ENCODE peak calls at places on chromosomes 12 and 14, in six cellular contexts. R, H, Q, S, P and L are unnamed samples.

GRCh38 chr14:21191809-21192446 is 36.1 kb upstream of the OR5AU1 start:
- DNase-seq in R (peak), H (no peak), Q (peak), S (peak), P (peak), L (no peak)

GRCh38 chr12:90945070-90945649 is 9.8 kb downstream of the CCER1 start:
- DNase-seq in R (no peak), H (no peak), Q (peak), S (peak), P (peak), L (no peak)

GRCh38 chr12:110600254-110600653 is 13.7 kb upstream of the TCTN1 start:
- DNase-seq in R (peak), H (no peak), Q (peak), S (peak), P (peak), L (no peak)

GRCh38 chr12:70845268-70845667 is 75.3 kb downstream of the PTPRR start:
- DNase-seq in R (no peak), H (no peak), Q (no peak), S (no peak), P (no peak), L (no peak)

GRCh38 chr14:20976291-20976690 is 13.5 kb upstream of the METTL17 start:
- DNase-seq in R (no peak), H (no peak), Q (no peak), S (no peak), P (no peak), L (no peak)

GRCh38 chr12:14573118-14573517 is 5.4 kb upstream of the PLBD1 start:
- DNase-seq in R (no peak), H (no peak), Q (no peak), S (no peak), P (no peak), L (no peak)

GRCh38 chr12:94565683-94566082 is 84.7 kb downstream of the TMCC3 start:
- DNase-seq in R (no peak), H (no peak), Q (no peak), S (no peak), P (no peak), L (no peak)

GRCh38 chr14:68309631-68310030 is 483.2 kb downstream of the ZFP36L1 start:
- DNase-seq in R (no peak), H (no peak), Q (no peak), S (no peak), P (no peak), L (no peak)

GRCh38 chr12:115597157-115597712 is 680.3 kb downstream of the MED13L start:
- DNase-seq in R (no peak), H (no peak), Q (no peak), S (peak), P (peak), L (no peak)

DNA sequence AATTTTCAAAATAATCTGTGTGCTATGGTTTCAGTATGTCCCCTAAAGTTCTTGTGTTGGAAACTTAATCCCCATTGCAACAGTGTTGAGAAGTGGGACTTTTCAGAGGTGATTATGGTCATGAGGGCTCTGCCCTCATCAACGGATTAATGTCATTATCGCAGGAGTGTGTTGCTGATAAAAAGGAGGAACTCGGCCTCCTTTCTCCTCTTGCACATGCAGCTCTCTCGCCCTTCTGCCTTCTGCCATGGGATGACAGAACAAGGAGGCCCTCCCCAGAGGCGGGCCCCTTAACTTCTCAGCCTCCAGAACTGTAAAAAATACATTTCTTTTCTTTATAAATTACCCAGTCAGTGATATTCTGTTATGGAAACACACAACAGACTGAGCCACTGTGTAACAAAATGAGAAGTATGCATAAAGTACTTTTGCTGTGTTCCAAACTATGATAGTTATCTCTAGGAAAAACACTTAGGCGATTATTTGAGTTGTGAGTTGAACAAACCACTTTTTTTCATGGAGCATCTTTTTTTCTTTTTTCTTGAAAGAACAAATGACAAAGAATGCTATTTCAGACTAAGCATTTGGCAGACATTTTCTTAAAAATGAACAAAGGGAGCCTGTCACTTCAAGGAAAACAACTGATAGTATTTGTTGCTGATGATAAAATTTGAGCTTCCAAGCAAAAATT is 134.8 kb upstream of the FUT8 start:
- DNase-seq in R (peak), H (no peak), Q (no peak), S (no peak), P (no peak), L (no peak)
- TF ChIP-seq POLR2AphosphoS5 in R (no peak), H (no peak), Q (no peak), S (no peak), P (no peak), L (no peak)

DNA sequence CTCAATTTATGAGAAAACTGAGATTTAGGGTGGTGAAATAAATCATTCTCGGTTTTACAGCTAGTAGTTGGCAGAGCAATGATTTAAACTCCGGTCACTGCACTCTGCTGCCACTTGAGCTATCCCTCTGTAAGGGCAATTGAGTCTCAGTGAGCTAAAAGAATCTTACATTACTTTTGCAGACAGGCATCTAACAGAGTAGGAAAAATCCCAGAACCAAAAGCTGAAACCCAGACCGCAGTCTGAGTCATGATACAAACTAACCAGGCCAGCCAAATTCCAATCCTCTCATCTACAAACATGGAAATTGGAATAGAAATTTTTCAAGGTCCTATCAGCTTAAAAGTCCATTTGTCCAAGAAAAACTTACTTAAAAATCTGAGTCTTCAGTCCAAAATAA is 73.7 kb downstream of the ANKS1B start:
- DNase-seq in R (no peak), H (no peak), Q (no peak), S (no peak), P (peak), L (peak)
- TF ChIP-seq REST in R (no peak), H (no peak), Q (no peak), S (no peak), P (no peak), L (no peak)

GRCh38 chr12:95970905-95971304 is 25.2 kb downstream of the HAL start:
- DNase-seq in R (no peak), H (no peak), Q (no peak), S (no peak), P (no peak), L (no peak)
- TF ChIP-seq POLR2AphosphoS5 in R (no peak), H (no peak), Q (no peak), S (no peak), P (no peak), L (no peak)

GRCh38 chr12:77163068-77163810 is 97.9 kb upstream of the E2F7 start:
- DNase-seq in R (no peak), H (no peak), Q (no peak), S (no peak), P (no peak), L (no peak)
- TF ChIP-seq REST in R (no peak), H (no peak), Q (no peak), S (no peak), P (no peak), L (no peak)

GRCh38 chr14:70416717-70417349 is at the start of gene SYNJ2BP:
- DNase-seq in R (peak), H (peak), Q (peak), S (peak), P (peak), L (peak)
- TF ChIP-seq POLR2AphosphoS5 in R (no peak), H (no peak), Q (peak), S (peak), P (peak), L (peak)

GRCh38 chr14:55701638-55702037 is 121.6 kb downstream of the KTN1 start:
- DNase-seq in R (no peak), H (peak), Q (no peak), S (no peak), P (no peak), L (no peak)

GRCh38 chr14:55697358-55697985 is 117.5 kb downstream of the KTN1 start:
- DNase-seq in R (no peak), H (no peak), Q (no peak), S (no peak), P (no peak), L (no peak)

GRCh38 chr14:55702501-55702900 is 122.5 kb downstream of the KTN1 start:
- DNase-seq in R (no peak), H (no peak), Q (no peak), S (no peak), P (no peak), L (no peak)

GRCh38 chr14:55699131-55700057 is 119.4 kb downstream of the KTN1 start:
- DNase-seq in R (peak), H (no peak), Q (no peak), S (no peak), P (peak), L (no peak)

GRCh38 chr14:55698051-55698450 is 118.0 kb downstream of the KTN1 start:
- DNase-seq in R (no peak), H (no peak), Q (no peak), S (no peak), P (no peak), L (no peak)
- TF ChIP-seq REST in R (no peak), H (no peak), Q (no peak), S (no peak), P (no peak), L (no peak)

GRCh38 chr14:61269321-61270083 is 11.6 kb downstream of the TMEM30B start:
- DNase-seq in R (peak), H (peak), Q (peak), S (peak), P (peak), L (peak)
- TF ChIP-seq POLR2AphosphoS5 in R (no peak), H (no peak), Q (no peak), S (no peak), P (no peak), L (no peak)